ENCODE peak calls at places on chromosome 11, in nine cellular contexts. S, R, H, E, X, T, D, C and A are unnamed samples.
A peak's percentile ranks its signal among the peaks of the same experiment; 100 is the strongest.

GRCh38 chr11:30452842-30453241 is 129.9 kb downstream of the ARL14EP start:
- DNase-seq in H (no peak), D (no peak), T (no peak), E (no peak), S (no peak), X (no peak), C (no peak), R (no peak), A (no peak)

GRCh38 chr11:36564376-36565032 is 3.3 kb upstream of the RAG1 start:
- DNase-seq in C (peak; percentile 52), T (no peak), D (peak; percentile 81), E (peak; percentile 77), X (peak; percentile 43), R (peak; percentile 44), S (peak; percentile 31), H (no peak), A (peak; percentile 66)

GRCh38 chr11:62883677-62884076 is 3.0 kb downstream of the SLC3A2 start:
- DNase-seq in T (no peak), H (no peak), R (no peak), S (no peak), E (no peak), C (no peak), D (peak; percentile 38), X (no peak), A (peak; percentile 76)

GRCh38 chr11:131121934-131122333 is 205.7 kb upstream of the SNX19 start:
- DNase-seq in E (no peak), S (no peak), D (no peak), H (no peak), R (no peak), C (no peak), X (no peak), T (no peak), A (no peak)

GRCh38 chr11:73334244-73335203 is 26.4 kb downstream of the ARHGEF17 start:
- DNase-seq in E (peak; percentile 89), X (peak; percentile 89), S (peak; percentile 93), D (peak; percentile 86), T (peak; percentile 97), R (no peak), C (peak; percentile 57), H (no peak), A (no peak)

GRCh38 chr11:11640996-11641395 is 19.2 kb upstream of the GALNT18 start:
- DNase-seq in D (no peak), C (no peak), E (no peak), S (no peak), X (no peak), H (no peak), T (no peak), R (no peak), A (no peak)

GRCh38 chr11:47507016-47507631 is 45.8 kb downstream of the CELF1 start:
- DNase-seq in C (no peak), D (peak; percentile 54), E (peak; percentile 32), R (no peak), T (no peak), H (no peak), S (no peak), X (no peak), A (peak; percentile 27)

GRCh38 chr11:119584193-119585037 is 144.6 kb downstream of the NECTIN1 start:
- DNase-seq in H (peak; percentile 71), S (peak; percentile 22), R (peak; percentile 93), X (peak; percentile 34), T (peak; percentile 68), C (peak; percentile 54), E (peak; percentile 55), D (peak; percentile 75), A (peak; percentile 86)

GRCh38 chr11:61345170-61345610 is 12.2 kb downstream of the TKFC start:
- DNase-seq in E (no peak), D (no peak), R (no peak), S (no peak), H (no peak), T (no peak), C (no peak), X (no peak), A (no peak)

GRCh38 chr11:95556342-95557151 is 233.0 kb downstream of the FAM76B start:
- DNase-seq in X (no peak), R (no peak), D (peak; percentile 60), T (no peak), E (peak; percentile 96), C (no peak), H (no peak), S (no peak), A (no peak)
- H3K4me3 ChIP-seq in X (no peak overlapping the region), R (no peak overlapping the region), D (no peak overlapping the region), T (no peak overlapping the region), E (no peak overlapping the region), C (no peak overlapping the region), H (no peak overlapping the region), S (no peak overlapping the region), A (no peak overlapping the region)

GRCh38 chr11:75840560-75840959 is 25.6 kb downstream of the UVRAG start:
- DNase-seq in R (no peak), X (no peak), T (no peak), D (no peak), C (no peak), S (no peak), E (no peak), H (no peak), A (peak; percentile 80)
- H3K4me1 ChIP-seq in R (no peaks in the 10 kb centered on the region), X (peaks cover 11% of the 10 kb centered on the region), T (peaks cover 13% of the 10 kb centered on the region), D (peaks cover 16% of the 10 kb centered on the region), C (peaks cover 13% of the 10 kb centered on the region), S (no peaks in the 10 kb centered on the region), E (no peaks in the 10 kb centered on the region), H (peaks cover 15% of the 10 kb centered on the region), A (peaks cover 29% of the 10 kb centered on the region)

DNA sequence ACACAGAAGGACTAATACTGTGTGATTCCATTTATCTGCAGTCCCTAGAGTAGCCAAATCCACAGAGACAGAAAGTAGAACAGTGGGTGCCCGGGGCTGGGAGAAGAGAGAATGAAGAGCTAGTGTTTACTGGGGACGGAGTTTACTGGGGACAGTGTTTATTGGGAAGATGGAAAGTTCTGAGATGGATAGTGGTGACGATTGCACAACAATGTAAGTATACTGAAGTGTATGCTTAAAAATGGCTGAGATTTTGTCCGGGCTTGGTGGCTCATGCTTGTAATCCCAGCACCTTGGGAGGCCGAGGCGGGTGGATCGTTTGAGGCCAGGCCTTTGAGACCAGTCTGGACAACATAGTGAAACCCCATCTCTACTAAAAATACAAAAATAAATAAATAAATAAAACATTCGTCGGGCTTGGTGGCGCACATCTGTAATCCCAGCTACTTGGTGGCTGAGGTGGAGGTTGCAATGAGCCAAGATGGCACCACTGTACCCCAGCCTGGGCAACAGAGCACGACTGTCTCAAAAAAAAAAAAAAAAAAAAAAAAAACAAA is 132.4 kb downstream of the CTTN start:
- DNase-seq in T (no peak), C (no peak), E (no peak), H (peak; percentile 27), X (no peak), R (no peak), S (no peak), D (no peak), A (no peak)
- H3K9me3 ChIP-seq in T (no peaks in the 10 kb centered on the region), C (no peaks in the 10 kb centered on the region), E (no peaks in the 10 kb centered on the region), H (no peaks in the 10 kb centered on the region), X (no peaks in the 10 kb centered on the region), R (no peaks in the 10 kb centered on the region), S (no peaks in the 10 kb centered on the region), D (no peaks in the 10 kb centered on the region), A (no peaks in the 10 kb centered on the region)

DNA sequence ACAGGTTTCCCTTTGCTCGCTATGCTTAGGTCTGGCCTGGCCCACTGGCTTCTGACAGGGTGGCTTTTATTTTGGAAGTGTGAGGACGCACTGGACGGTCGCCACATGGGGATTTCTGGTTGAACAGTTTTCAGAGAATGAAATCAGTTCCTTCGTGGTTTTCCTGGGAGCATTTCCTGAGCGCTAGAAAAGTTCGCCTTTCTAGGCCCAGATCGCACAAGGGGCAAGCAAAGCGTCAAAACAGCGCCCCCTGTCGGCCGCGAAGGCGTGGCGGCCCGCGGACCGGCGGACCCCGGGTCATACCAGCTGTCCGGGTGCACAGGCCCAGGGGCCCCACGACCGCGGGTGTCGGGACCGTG is 12.7 kb upstream of the CYP2R1 start:
- DNase-seq in X (peak; percentile 64), R (no peak), D (peak; percentile 74), C (peak; percentile 85), E (peak; percentile 75), S (peak; percentile 63), T (peak; percentile 88), H (peak; percentile 93), A (peak; percentile 68)
- H3K4me3 ChIP-seq in X (peak overlapping the region; percentile 46), R (peak overlapping the region; percentile 90), D (peak overlapping the region; percentile 67), C (peak overlapping the region; percentile 10), E (peak overlapping the region; percentile 49), S (peak overlapping the region; percentile 39), T (peak overlapping the region; percentile 50), H (peak overlapping the region; percentile 61), A (no peak overlapping the region)

DNA sequence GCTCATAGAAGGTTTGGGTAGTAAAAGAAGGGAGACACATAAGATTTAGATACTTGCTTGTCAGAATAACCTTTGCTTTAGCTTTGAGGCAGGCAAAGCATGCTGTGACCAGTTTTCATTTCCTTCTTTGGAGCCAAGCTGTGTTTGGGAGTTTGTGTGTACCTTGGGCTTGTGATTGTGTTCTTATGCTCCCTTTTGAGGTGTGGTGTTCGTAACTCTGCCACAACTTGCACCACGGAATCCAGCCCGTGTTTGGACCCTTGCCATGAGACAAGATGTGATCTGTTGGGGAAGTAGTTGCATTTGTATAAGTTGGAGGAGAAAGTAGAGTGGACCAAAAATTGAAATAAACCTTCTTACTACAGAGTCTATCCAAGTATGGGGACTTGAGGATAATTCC is 34.0 kb downstream of the BMAL1 start:
- DNase-seq in T (no peak), X (no peak), C (no peak), H (no peak), S (no peak), E (no peak), R (no peak), D (no peak), A (no peak)
- H3K4me1 ChIP-seq in T (peaks cover 12% of the 10 kb centered on the region), X (peaks cover 34% of the 10 kb centered on the region), C (peaks cover 17% of the 10 kb centered on the region), H (peaks cover 28% of the 10 kb centered on the region), S (no peaks in the 10 kb centered on the region), E (peaks cover 11% of the 10 kb centered on the region), R (peaks cover 7% of the 10 kb centered on the region), D (peaks cover 28% of the 10 kb centered on the region), A (no peaks in the 10 kb centered on the region)

GRCh38 chr11:100536979-100537378 is 150.1 kb upstream of the ARHGAP42 start:
- DNase-seq in S (no peak), D (no peak), T (no peak), C (no peak), R (no peak), H (no peak), X (no peak), E (no peak), A (no peak)
- H3K9me3 ChIP-seq in S (no peaks in the 10 kb centered on the region), D (no peaks in the 10 kb centered on the region), T (no peaks in the 10 kb centered on the region), C (no peaks in the 10 kb centered on the region), R (no peaks in the 10 kb centered on the region), H (no peaks in the 10 kb centered on the region), X (no peaks in the 10 kb centered on the region), E (no peaks in the 10 kb centered on the region), A (no peaks in the 10 kb centered on the region)